ENCODE peak calls at places on chromosomes 7 and 10, in eight cellular contexts. B is SK-N-SH, J is transverse colon, M is GM12878, T is prostate gland, P is stomach, K is Panc1, Q is esophagus muscularis mucosa. G is an unnamed sample.
A peak's percentile ranks its signal among the peaks of the same experiment; 100 is the strongest.

GRCh38 chr7:97025983-97026704 is 1.5 kb upstream of the DLX5 start:
- DNase-seq in M (no peak), B (no peak), T (no peak), K (no peak), P (peak; percentile 48), Q (peak; percentile 90), J (no peak), G (no peak)

GRCh38 chr7:102175423-102176170 is 111.1 kb upstream of the SH2B2 start:
- DNase-seq in M (no peak), K (no peak), B (no peak), J (peak; percentile 18), T (peak; percentile 54), Q (no peak), P (no peak), G (no peak)

GRCh38 chr7:76244781-76245391 is 43.2 kb downstream of the SRRM3 start:
- DNase-seq in P (no peak), J (no peak), K (no peak), B (peak; percentile 51), M (no peak), Q (no peak), T (no peak), G (no peak)

GRCh38 chr7:20858913-20859312 is 72.2 kb upstream of the SP8 start:
- DNase-seq in K (no peak), T (no peak), J (no peak), M (no peak), P (no peak), B (no peak), Q (no peak), G (no peak)

GRCh38 chr7:40827217-40828085 is 692.6 kb downstream of the SUGCT start:
- DNase-seq in B (no peak), J (no peak), M (no peak), T (no peak), K (no peak), P (no peak), Q (no peak), G (no peak)

GRCh38 chr10:32000937-32001336 is 55.3 kb downstream of the KIF5B start:
- DNase-seq in B (no peak), M (no peak), Q (no peak), J (no peak), T (no peak), P (no peak), K (no peak), G (no peak)

GRCh38 chr7:2158331-2159175 is 74.2 kb downstream of the MAD1L1 start:
- DNase-seq in M (no peak), Q (no peak), P (no peak), T (no peak), K (no peak), B (no peak), J (peak; percentile 4), G (no peak)

GRCh38 chr7:27168265-27168947 is 3.1 kb upstream of the HOXA9 start:
- DNase-seq in J (no peak), T (peak; percentile 79), B (peak; percentile 55), Q (no peak), M (no peak), P (no peak), K (no peak), G (no peak)

GRCh38 chr10:102412293-102412692 is 6.3 kb downstream of the PSD start:
- DNase-seq in J (no peak), T (no peak), P (no peak), K (no peak), M (no peak), Q (no peak), B (no peak), G (no peak)

GRCh38 chr10:102409604-102410426 is 8.8 kb downstream of the PSD start:
- DNase-seq in Q (no peak), J (no peak), T (no peak), K (no peak), P (no peak), B (peak; percentile 28), M (no peak), G (peak; percentile 30)

GRCh38 chr10:102408728-102409603 is 9.6 kb downstream of the PSD start:
- DNase-seq in K (no peak), T (no peak), B (peak; percentile 91), P (no peak), Q (no peak), J (peak; percentile 64), M (no peak), G (no peak)

GRCh38 chr10:102411341-102412255 is 7.0 kb downstream of the PSD start:
- DNase-seq in K (no peak), J (no peak), Q (no peak), P (no peak), B (no peak), T (no peak), M (no peak), G (no peak)

DNA sequence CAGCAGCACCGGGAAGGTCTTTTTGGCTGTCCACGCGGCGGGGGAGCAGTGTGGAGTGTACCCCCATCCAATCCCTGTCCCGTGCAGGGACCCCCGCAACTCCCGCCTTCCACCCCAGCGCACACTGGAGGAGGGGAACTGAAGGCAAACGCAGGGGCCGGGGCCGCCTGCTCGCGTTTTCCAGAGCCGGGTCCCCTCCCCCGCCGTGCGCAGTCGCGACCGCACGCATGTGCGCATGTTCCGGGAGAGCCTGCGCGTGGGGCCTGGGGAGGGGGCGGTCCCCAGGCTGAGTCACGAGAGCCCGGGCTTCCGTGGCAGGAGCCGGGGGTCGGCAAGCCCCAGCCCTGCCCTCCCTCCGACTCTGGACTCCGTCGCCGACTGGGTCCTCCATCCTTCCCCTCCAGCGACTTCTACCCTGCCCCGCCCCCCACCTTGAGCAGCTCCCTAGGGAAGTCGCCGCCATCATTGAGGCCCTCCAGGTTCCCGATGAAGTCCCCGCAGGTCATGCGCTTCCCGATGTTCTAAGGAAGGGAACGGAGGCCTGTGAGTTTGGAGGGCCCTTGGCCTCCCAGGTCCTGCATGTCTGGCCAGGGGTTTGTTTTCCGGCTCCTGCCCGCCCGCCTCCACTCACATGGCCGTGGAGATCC is 8.0 kb downstream of the PSD start:
- DNase-seq in Q (no peak), K (no peak), P (no peak), B (peak; percentile 27), J (no peak), M (no peak), T (no peak), G (peak; percentile 45)
- TF ChIP-seq POLR2AphosphoS5 in Q (peak; percentile 72), K (no peak), P (no peak), B (no peak), J (peak; percentile 69), M (no peak), T (no peak), G (no peak)

GRCh38 chr10:89355373-89355772 is 22.5 kb upstream of the IFIT1B start:
- DNase-seq in K (no peak), B (no peak), J (no peak), T (no peak), P (no peak), Q (no peak), M (no peak), G (no peak)

GRCh38 chr10:89352802-89353201 is 25.0 kb downstream of the IFIT3 start:
- DNase-seq in M (no peak), J (no peak), P (no peak), Q (no peak), T (no peak), K (no peak), B (no peak), G (no peak)

GRCh38 chr10:89348458-89348857 is 20.7 kb downstream of the IFIT3 start:
- DNase-seq in Q (no peak), P (no peak), K (no peak), B (no peak), M (no peak), T (no peak), J (no peak), G (no peak)

GRCh38 chr10:89351402-89352038 is 23.7 kb downstream of the IFIT3 start:
- DNase-seq in P (no peak), Q (no peak), M (peak; percentile 82), J (no peak), B (no peak), T (no peak), K (no peak), G (no peak)

GRCh38 chr10:89352039-89352597 is 24.3 kb downstream of the IFIT3 start:
- DNase-seq in Q (no peak), B (no peak), M (no peak), K (no peak), P (peak; percentile 63), J (peak; percentile 40), T (no peak), G (no peak)
- TF ChIP-seq POLR2AphosphoS5 in Q (no peak), B (no peak), M (no peak), K (no peak), P (no peak), J (no peak), T (peak; percentile 13), G (no peak)

DNA sequence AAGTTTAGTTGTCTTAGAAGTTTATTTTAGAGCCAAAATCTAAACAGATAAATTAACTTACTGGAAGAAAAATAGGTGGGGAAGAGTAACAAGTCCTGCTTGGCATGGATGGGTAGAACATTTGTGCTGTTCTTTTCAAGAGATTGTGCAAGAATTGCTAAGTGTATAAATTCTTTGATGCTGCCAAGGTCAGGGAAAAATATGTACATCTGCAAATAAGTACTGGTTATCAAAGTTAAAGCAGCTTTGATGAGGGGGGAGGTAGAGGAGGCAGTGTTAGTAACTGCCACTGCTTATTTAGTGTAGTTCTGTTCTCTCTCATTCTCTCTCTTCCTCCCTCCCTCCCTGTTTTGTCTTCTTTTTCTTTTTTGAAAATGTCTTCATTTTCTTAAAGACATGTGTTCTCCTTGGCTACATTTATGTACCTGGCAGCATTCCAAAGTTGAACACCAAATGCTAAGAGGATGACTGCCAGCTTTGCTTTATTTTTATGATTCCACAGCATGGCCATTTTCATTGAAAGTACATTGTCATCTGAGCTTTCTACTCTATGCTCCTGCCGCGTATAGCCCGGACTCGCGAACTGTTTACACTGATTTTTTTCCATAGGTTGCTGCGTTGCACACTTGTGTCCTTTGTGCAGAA is 18.6 kb downstream of the CACNB2 start:
- DNase-seq in T (no peak), Q (no peak), P (no peak), K (no peak), B (no peak), J (no peak), M (no peak), G (no peak)
- TF ChIP-seq POLR2AphosphoS5 in T (no peak), Q (no peak), P (no peak), K (no peak), B (no peak), J (no peak), M (no peak), G (no peak)

GRCh38 chr7:82700739-82701138 is 257.2 kb upstream of the CACNA2D1 start:
- DNase-seq in K (no peak), T (no peak), Q (no peak), J (peak; percentile 8), B (peak; percentile 44), M (no peak), P (no peak), G (no peak)

GRCh38 chr7:82701941-82702340 is 258.4 kb upstream of the CACNA2D1 start:
- DNase-seq in T (no peak), J (no peak), P (no peak), M (no peak), Q (no peak), K (no peak), B (no peak), G (no peak)

GRCh38 chr7:82704121-82704520 is 260.5 kb upstream of the CACNA2D1 start:
- DNase-seq in P (no peak), J (no peak), B (peak; percentile 31), T (no peak), Q (no peak), K (no peak), M (no peak), G (no peak)

DNA sequence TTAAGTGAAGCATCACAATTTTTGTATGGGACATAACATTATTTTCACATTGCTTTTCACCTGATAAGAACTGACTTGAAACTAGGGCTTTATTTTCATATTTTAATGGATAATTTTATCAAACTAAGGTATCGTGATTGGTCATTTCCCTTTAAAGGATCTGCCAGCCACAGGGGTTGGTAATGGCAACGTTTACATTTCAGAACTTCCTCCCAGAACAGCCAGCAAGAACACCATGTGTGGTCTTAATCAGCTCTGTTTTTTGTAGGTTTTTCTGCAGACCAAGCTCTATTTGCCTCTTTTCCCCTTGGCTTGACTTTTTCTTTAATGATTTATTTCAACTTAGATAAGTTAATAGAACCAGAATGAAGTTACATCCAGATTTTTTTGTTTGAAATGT is 262.3 kb upstream of the CACNA2D1 start:
- DNase-seq in K (no peak), J (no peak), B (no peak), P (no peak), T (no peak), Q (no peak), M (no peak), G (no peak)
- TF ChIP-seq POLR2AphosphoS5 in K (no peak), J (no peak), B (no peak), P (no peak), T (no peak), Q (no peak), M (no peak), G (no peak)

G was measured in GM12891.